ENCODE peak calls at places on chromosomes 12 and 14, in six cellular contexts. H is IMR-90, U is H9, P is mesenchymal stem cell, M is trophoblast cell, L is H1. C is an unnamed sample.

GRCh38 chr14:103398427-103399195 is 13.4 kb downstream of the MARK3 start:
- DNase-seq in H (peak; percentile 61), U (no peak), P (peak; percentile 65), M (no peak), L (no peak), C (no peak)

GRCh38 chr12:28583771-28584261 is 393.6 kb downstream of the CCDC91 start:
- DNase-seq in H (peak; percentile 34), U (no peak), P (peak; percentile 88), M (peak; percentile 25), L (no peak), C (no peak)

GRCh38 chr12:121364657-121365265 is 12.6 kb upstream of the ANAPC5 start:
- DNase-seq in H (peak; percentile 8), U (no peak), P (no peak), M (no peak), L (no peak), C (no peak)

GRCh38 chr14:72738181-72738611 is 155.7 kb downstream of the DPF3 start:
- DNase-seq in H (no peak), U (peak; percentile 8), P (no peak), M (no peak), L (peak; percentile 35), C (no peak)

GRCh38 chr14:67574156-67574555 is 25.9 kb downstream of the PIGH start:
- DNase-seq in H (no peak), U (no peak), P (no peak), M (no peak), L (no peak), C (no peak)

GRCh38 chr12:122729583-122730214 is 945 bp downstream of the HCAR1 start:
- DNase-seq in H (no peak), U (no peak), P (no peak), M (peak; percentile 94), L (no peak), C (no peak)

GRCh38 chr14:58772061-58772604 is 134.4 kb downstream of the DACT1 start:
- DNase-seq in H (no peak), U (no peak), P (no peak), M (no peak), L (no peak), C (no peak)

GRCh38 chr14:79587194-79587593 is 624.1 kb downstream of the DIO2 start:
- DNase-seq in H (no peak), U (no peak), P (no peak), M (no peak), L (no peak), C (no peak)

GRCh38 chr14:49946320-49947141 is 53.6 kb downstream of the ARF6 start:
- DNase-seq in H (peak; percentile 68), U (no peak), P (peak; percentile 69), M (no peak), L (no peak), C (no peak)

GRCh38 chr12:116423053-116423452 is 136.1 kb upstream of the MAP1LC3B2 start:
- DNase-seq in H (peak; percentile 82), U (no peak), P (peak; percentile 97), M (peak; percentile 84), L (no peak), C (no peak)

GRCh38 chr14:95460647-95461478 is 55.6 kb downstream of the SYNE3 start:
- DNase-seq in H (peak; percentile 79), U (peak; percentile 37), P (peak; percentile 81), M (peak; percentile 27), L (no peak), C (no peak)

GRCh38 chr14:103736546-103737431 is 21.2 kb downstream of the ZFYVE21 start:
- DNase-seq in H (no peak), U (no peak), P (no peak), M (peak; percentile 34), L (no peak), C (no peak)

GRCh38 chr12:59780605-59781135 is 184.8 kb downstream of the SLC16A7 start:
- DNase-seq in H (peak; percentile 47), U (no peak), P (peak; percentile 36), M (peak; percentile 19), L (no peak), C (peak; percentile 17)

GRCh38 chr12:85065816-85066482 is 29.8 kb downstream of the LRRIQ1 start:
- DNase-seq in H (no peak), U (no peak), P (no peak), M (no peak), L (no peak), C (no peak)

GRCh38 chr12:95718001-95718400 is 72.6 kb downstream of the NTN4 start:
- DNase-seq in H (no peak), U (no peak), P (no peak), M (no peak), L (no peak), C (no peak)

GRCh38 chr12:63028951-63029350 is 94.0 kb upstream of the PPM1H start:
- DNase-seq in H (no peak), U (no peak), P (no peak), M (no peak), L (no peak), C (no peak)

GRCh38 chr12:124683330-124683662 is 115.9 kb upstream of the NCOR2 start:
- DNase-seq in H (peak; percentile 18), U (peak; percentile 64), P (no peak), M (peak; percentile 90), L (no peak), C (no peak)

GRCh38 chr14:71105177-71105576 is 197.9 kb downstream of the PCNX1 start:
- DNase-seq in H (no peak), U (no peak), P (no peak), M (no peak), L (no peak), C (no peak)

GRCh38 chr12:124480469-124481256 is 86.7 kb downstream of the NCOR2 start:
- DNase-seq in H (peak; percentile 47), U (no peak), P (peak; percentile 87), M (peak; percentile 94), L (no peak), C (no peak)

GRCh38 chr12:14395059-14395778 is 29.7 kb downstream of the ATF7IP start:
- DNase-seq in H (no peak), U (no peak), P (no peak), M (no peak), L (no peak), C (no peak)

GRCh38 chr12:21788089-21788983 is 13.8 kb upstream of the KCNJ8 start:
- DNase-seq in H (no peak), U (no peak), P (no peak), M (no peak), L (no peak), C (no peak)

GRCh38 chr12:120684523-120684932 is 2.4 kb upstream of the MLEC start:
- DNase-seq in H (peak; percentile 26), U (no peak), P (peak; percentile 80), M (peak; percentile 84), L (no peak), C (no peak)

GRCh38 chr14:105154476-105154871 is 14.1 kb downstream of the JAG2 start:
- DNase-seq in H (no peak), U (no peak), P (no peak), M (no peak), L (no peak), C (no peak)

GRCh38 chr12:132470417-132470816 is 19.5 kb upstream of the FBRSL1 start:
- DNase-seq in H (no peak), U (no peak), P (no peak), M (no peak), L (no peak), C (no peak)

GRCh38 chr12:3725267-3726115 is 27.4 kb downstream of the CRACR2A start:
- DNase-seq in H (no peak), U (peak; percentile 20), P (no peak), M (no peak), L (no peak), C (no peak)

DNA sequence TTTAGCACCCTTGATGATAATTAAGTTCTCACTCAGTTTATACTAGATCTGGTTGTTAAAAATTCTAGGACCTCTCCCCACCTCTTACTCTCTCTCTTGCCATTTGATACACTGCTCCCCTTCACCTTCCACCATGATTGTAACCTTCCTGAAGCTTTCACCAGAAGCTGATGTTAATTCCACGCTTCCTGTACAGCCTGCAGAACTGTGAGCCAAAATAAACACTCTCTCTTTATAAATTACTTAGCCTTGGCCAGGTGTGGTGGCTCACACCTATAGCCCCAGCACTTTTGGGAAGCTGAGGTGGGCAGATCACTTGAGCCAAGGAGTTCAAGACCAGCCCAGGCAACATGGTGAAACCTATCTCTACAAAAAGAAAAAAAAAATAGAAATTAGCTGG is 11.1 kb upstream of the HECTD4 start:
- DNase-seq in H (no peak), U (no peak), P (no peak), M (no peak), L (no peak), C (no peak)
- H4K91ac ChIP-seq in H (no peak overlapping the region), U (no peak overlapping the region), P (no peak overlapping the region), M (no peak overlapping the region), L (no peak overlapping the region), C (no peak overlapping the region)

GRCh38 chr14:100548295-100548655 is 38.9 kb downstream of the BEGAIN start:
- DNase-seq in H (no peak), U (no peak), P (no peak), M (no peak), L (no peak), C (no peak)

GRCh38 chr14:100547633-100548294 is 39.5 kb downstream of the BEGAIN start:
- DNase-seq in H (peak; percentile 21), U (no peak), P (no peak), M (peak; percentile 40), L (no peak), C (no peak)

GRCh38 chr14:100551056-100551455 is 36.2 kb downstream of the BEGAIN start:
- DNase-seq in H (no peak), U (no peak), P (no peak), M (no peak), L (no peak), C (no peak)

GRCh38 chr14:100548939-100549338 is 38.3 kb downstream of the BEGAIN start:
- DNase-seq in H (no peak), U (no peak), P (no peak), M (no peak), L (no peak), C (no peak)

GRCh38 chr14:100549834-100550625 is 37.2 kb downstream of the BEGAIN start:
- DNase-seq in H (no peak), U (no peak), P (no peak), M (no peak), L (no peak), C (no peak)
- H4K91ac ChIP-seq in H (no peak overlapping the region), U (no peak overlapping the region), P (no peak overlapping the region), M (no peak overlapping the region), L (no peak overlapping the region), C (no peak overlapping the region)

GRCh38 chr12:103421402-103421801 is 74.4 kb downstream of the C12orf42 start:
- DNase-seq in H (no peak), U (no peak), P (no peak), M (no peak), L (no peak), C (no peak)
- H4K91ac ChIP-seq in H (no peak overlapping the region), U (no peak overlapping the region), P (no peak overlapping the region), M (no peak overlapping the region), L (no peak overlapping the region), C (no peak overlapping the region)

GRCh38 chr12:94172031-94172430 is 23.7 kb downstream of the PLXNC1 start:
- DNase-seq in H (peak; percentile 46), U (no peak), P (peak; percentile 87), M (peak; percentile 27), L (no peak), C (no peak)

GRCh38 chr12:94169495-94169894 is 21.1 kb downstream of the PLXNC1 start:
- DNase-seq in H (no peak), U (no peak), P (no peak), M (no peak), L (no peak), C (no peak)

GRCh38 chr12:94171595-94171930 is 23.2 kb downstream of the PLXNC1 start:
- DNase-seq in H (peak; percentile 43), U (no peak), P (peak; percentile 84), M (peak; percentile 17), L (no peak), C (no peak)

GRCh38 chr12:94170690-94171594 is 22.6 kb downstream of the PLXNC1 start:
- DNase-seq in H (no peak), U (peak; percentile 69), P (peak; percentile 52), M (no peak), L (no peak), C (no peak)

GRCh38 chr12:94169966-94170689 is 21.8 kb downstream of the PLXNC1 start:
- DNase-seq in H (no peak), U (no peak), P (peak; percentile 35), M (peak; percentile 36), L (no peak), C (no peak)
- H4K91ac ChIP-seq in H (no peak overlapping the region), U (no peak overlapping the region), P (no peak overlapping the region), M (no peak overlapping the region), L (no peak overlapping the region), C (no peak overlapping the region)

C was measured in neuronal stem cell.